ENCODE peak calls at places on chromosomes 16 and 17, in five cellular contexts. P is left ventricle myocardium inferior; Z is stimulated activated CD4-positive, alpha-beta T cell treated with anti-CD3 and anti-CD28 coated beads, Interleukin-12 subunit alpha, Interleukin-12 subunit beta, amount 100 ng/mL, for 24 hours; N is T-helper 2 cell treated with Interferon-gamma antibody and Interleukin-4, amounts not matched to agents 5 μg/mL and 100 μg/mL, for 36 hours; W is activated T-cell treated with anti-CD3 and anti-CD28 coated beads, Interleukin-2, amount 50 U/mL, for 4 hours. Y is an unnamed sample.

GRCh38 chr17:79046501-79047280 is 22.7 kb downstream of the C1QTNF1 start:
- DNase-seq in N (no peak), W (no peak), Z (no peak), P (peak; percentile 74), Y (no peak)

GRCh38 chr16:88503374-88503770 is 50.3 kb downstream of the ZFPM1 start:
- DNase-seq in N (no peak), W (no peak), P (no peak), Z (no peak), Y (no peak)

GRCh38 chr17:50637829-50638571 is 3.3 kb downstream of the ABCC3 start:
- DNase-seq in P (no peak), N (no peak), W (no peak), Z (no peak), Y (peak; percentile 15)

GRCh38 chr16:49342336-49343265 is 31.0 kb upstream of the C16orf78 start:
- DNase-seq in P (no peak), N (no peak), Z (no peak), W (no peak), Y (no peak)

GRCh38 chr17:18246880-18247612 is 11.5 kb downstream of the FLII start:
- DNase-seq in P (peak; percentile 58), N (no peak), W (no peak), Z (no peak), Y (peak; percentile 82)

GRCh38 chr16:9625122-9625521 is 533.7 kb downstream of the HAPSTR1 start:
- DNase-seq in N (no peak), W (no peak), Z (no peak), P (no peak), Y (no peak)

GRCh38 chr16:86221085-86221484 is 289.2 kb upstream of the FOXF1 start:
- DNase-seq in P (no peak), N (no peak), W (no peak), Z (no peak), Y (no peak)

GRCh38 chr16:354286-354881 is 1.9 kb upstream of the AXIN1 start:
- DNase-seq in Z (no peak), W (no peak), P (no peak), N (no peak), Y (peak; percentile 94)

Y was measured in bronchial epithelial cell.